ENCODE peak calls at places on chromosome 1, in six cellular contexts. M is stimulated activated CD8-positive, alpha-beta memory T cell treated with anti-CD3 and anti-CD28 coated beads, Interleukin-4, amount 100 ng/mL, for 1 hour; C is tibial artery; Y is NCI-H524 treated with DMSO at 0.1 percent for 48 hours; T is H4; H is B cell. S is an unnamed sample.

GRCh38 chr1:106515375-106515774 is 541.1 kb upstream of the PRMT6 start:
- DNase-seq in Y (no peak), T (no peak), H (no peak), M (no peak), C (no peak), S (no peak)

GRCh38 chr1:31625561-31626272 is 8.2 kb downstream of the HCRTR1 start:
- DNase-seq in H (no peak), Y (no peak), C (no peak), M (no peak), T (no peak), S (no peak)

GRCh38 chr1:227450489-227450888 is 112.9 kb upstream of the ZNF678 start:
- DNase-seq in H (no peak), M (no peak), C (no peak), T (no peak), Y (no peak), S (no peak)

GRCh38 chr1:44803312-44804095 is 3.3 kb downstream of the PLK3 start:
- DNase-seq in C (peak), T (no peak), H (no peak), Y (no peak), M (no peak), S (no peak)

GRCh38 chr1:145846191-145846590 is 761 bp downstream of the NUDT17 start:
- DNase-seq in M (no peak), T (peak), H (peak), Y (no peak), C (no peak), S (no peak)

GRCh38 chr1:226546926-226547325 is 1.6 kb upstream of the STUM start:
- DNase-seq in C (no peak), M (no peak), Y (no peak), H (no peak), T (no peak), S (no peak)

GRCh38 chr1:16215882-16216753 is 3.7 kb upstream of the ARHGEF19 start:
- DNase-seq in T (no peak), M (no peak), H (peak), Y (no peak), C (peak), S (peak)

GRCh38 chr1:40421694-40422384 is 28.4 kb upstream of the ZFP69B start:
- DNase-seq in H (no peak), T (peak), Y (no peak), M (no peak), C (peak), S (no peak)

GRCh38 chr1:227261501-227261900 is 56.8 kb downstream of the CDC42BPA start:
- DNase-seq in Y (no peak), T (no peak), M (no peak), H (no peak), C (no peak), S (no peak)

GRCh38 chr1:2466834-2467554 is 9.1 kb upstream of the PLCH2 start:
- DNase-seq in C (no peak), Y (no peak), T (no peak), M (no peak), H (peak), S (no peak)

GRCh38 chr1:241413386-241413785 is 56.4 kb upstream of the RGS7 start:
- DNase-seq in M (no peak), C (no peak), H (no peak), T (peak), Y (no peak), S (no peak)

GRCh38 chr1:205985330-205986005 is 17.7 kb downstream of the RAB7B start:
- DNase-seq in T (no peak), H (no peak), Y (no peak), C (no peak), M (no peak), S (no peak)

GRCh38 chr1:214367841-214368240 is 86.9 kb downstream of the SMYD2 start:
- DNase-seq in T (no peak), Y (no peak), H (no peak), M (no peak), C (no peak), S (no peak)

GRCh38 chr1:62962794-62963776 is 179.2 kb downstream of the ATG4C start:
- DNase-seq in Y (no peak), T (peak), M (no peak), C (no peak), H (peak), S (no peak)

GRCh38 chr1:31959941-31960340 is 21.8 kb upstream of the PTP4A2 start:
- DNase-seq in Y (no peak), C (peak), H (no peak), M (no peak), T (no peak), S (no peak)

GRCh38 chr1:92310185-92310597 is 11.3 kb downstream of the RPAP2 start:
- DNase-seq in M (no peak), H (peak), T (no peak), C (no peak), Y (no peak), S (no peak)